ENCODE peak calls at places on chromosomes 16 and 17, in nine cellular contexts. E is AG10803; U is sigmoid colon; V is stimulated activated CD4-positive, alpha-beta T cell treated with anti-CD3 and anti-CD28 coated beads, Interleukin-1b, Interleukin-23, amount 100 ng/mL, for 1 hour; D is NT2/D1; F is ACHN; Y is hepatic stellate cell; H is HAP-1; P is activated T-helper 1 cell treated with anti-CD3 and anti-CD28 coated beads, Interleukin-12 subunit alpha, Interleukin-12 subunit beta, Interleukin-2, Interleukin-4 antibody, amounts not matched to agents 30 ng/mL and 10 ng/mL and 1 ng/mL, durations not matched to agents 14 hours and 24 hours and 36 hours. Z is an unnamed sample.

GRCh38 chr16:77696149-77696548 is 26.2 kb upstream of the NUDT7 start:
- DNase-seq in U (no peak), Y (no peak), P (no peak), F (no peak), E (no peak), H (no peak), D (no peak), V (no peak), Z (no peak)

GRCh38 chr17:55272711-55273578 is 8.2 kb downstream of the HLF start:
- DNase-seq in H (no peak), U (no peak), D (no peak), P (no peak), F (no peak), V (no peak), Y (no peak), E (peak), Z (no peak)

GRCh38 chr16:68359398-68360191 is 48.8 kb downstream of the PRMT7 start:
- DNase-seq in U (no peak), P (no peak), F (no peak), H (no peak), V (no peak), E (no peak), Y (no peak), D (no peak), Z (no peak)

GRCh38 chr17:48995871-48996695 is 1.1 kb upstream of the IGF2BP1 start:
- DNase-seq in H (peak), E (no peak), D (peak), P (no peak), V (no peak), Y (peak), U (no peak), F (no peak), Z (no peak)

GRCh38 chr17:10183931-10184930 is 14.2 kb downstream of the GAS7 start:
- DNase-seq in U (no peak), E (no peak), Y (no peak), H (no peak), P (no peak), F (no peak), D (no peak), V (no peak), Z (no peak)

GRCh38 chr16:19044781-19045180 is 22.6 kb upstream of the COQ7 start:
- DNase-seq in U (no peak), E (no peak), F (no peak), V (no peak), H (no peak), P (no peak), Y (no peak), D (no peak), Z (no peak)

GRCh38 chr16:81885976-81886586 is 107.0 kb downstream of the PLCG2 start:
- DNase-seq in U (no peak), F (peak), E (peak), V (no peak), D (no peak), Y (peak), P (peak), H (peak), Z (no peak)

GRCh38 chr17:8315740-8316217 is 5.7 kb downstream of the ARHGEF15 start:
- DNase-seq in P (no peak), V (no peak), H (no peak), E (no peak), D (no peak), F (no peak), U (no peak), Y (no peak), Z (no peak)

GRCh38 chr16:30892670-30893069 is 1.2 kb downstream of the BCL7C start:
- DNase-seq in Y (no peak), H (no peak), F (no peak), P (no peak), V (no peak), E (no peak), D (no peak), U (no peak), Z (no peak)

GRCh38 chr17:64232466-64233262 is 30.4 kb downstream of the TEX2 start:
- DNase-seq in U (no peak), F (no peak), Y (no peak), D (no peak), V (no peak), H (no peak), P (no peak), E (no peak), Z (no peak)

GRCh38 chr17:50363217-50364060 is 9.5 kb downstream of the MRPL27 start:
- DNase-seq in U (peak), P (no peak), V (no peak), H (peak), E (peak), F (no peak), Y (peak), D (peak), Z (peak)

GRCh38 chr17:61926831-61927210 is 961 bp downstream of the INTS2 start:
- DNase-seq in H (no peak), F (no peak), P (no peak), D (no peak), E (peak), Y (peak), V (no peak), U (no peak), Z (no peak)